ENCODE peak calls at places on chromosomes 11 and 22, in nine cellular contexts. C is RWPE1; E is astrocyte; Z is stomach; V is suprapubic skin; D is cardiac fibroblast; A is epithelial cell of esophagus; S is CD4-positive, alpha-beta T cell; T is body of pancreas. N is an unnamed sample.

GRCh38 chr11:71302911-71303310 is 50.5 kb upstream of the SHANK2 start:
- DNase-seq in C (no peak), E (no peak), Z (peak; percentile 14), V (peak; percentile 34), D (no peak), A (no peak), S (no peak), T (no peak), N (no peak)

GRCh38 chr11:105696000-105696399 is 86.1 kb downstream of the GRIA4 start:
- DNase-seq in C (no peak), E (no peak), Z (no peak), V (no peak), D (no peak), A (no peak), S (no peak), T (no peak), N (no peak)

GRCh38 chr22:50544746-50545253 is 899 bp upstream of the KLHDC7B start:
- DNase-seq in C (no peak), E (no peak), Z (peak; percentile 66), V (peak; percentile 82), D (no peak), A (peak; percentile 93), S (no peak), T (peak; percentile 50), N (peak; percentile 27)

GRCh38 chr11:122863704-122864326 is 18.7 kb upstream of the JHY start:
- DNase-seq in C (peak; percentile 63), E (peak; percentile 14), Z (no peak), V (no peak), D (peak; percentile 66), A (peak; percentile 53), S (no peak), T (peak; percentile 33), N (no peak)

GRCh38 chr22:40196628-40197027 is 18.9 kb downstream of the TNRC6B start:
- DNase-seq in C (peak; percentile 76), E (peak; percentile 96), Z (no peak), V (no peak), D (peak; percentile 94), A (peak; percentile 92), S (no peak), T (no peak), N (no peak)

GRCh38 chr11:44732564-44732963 is 5.8 kb downstream of the TSPAN18 start:
- DNase-seq in C (no peak), E (no peak), Z (no peak), V (no peak), D (no peak), A (no peak), S (no peak), T (no peak), N (no peak)

GRCh38 chr22:43592470-43592869 is 180.7 kb downstream of the MPPED1 start:
- DNase-seq in C (no peak), E (no peak), Z (no peak), V (no peak), D (no peak), A (no peak), S (no peak), T (no peak), N (no peak)

GRCh38 chr11:122721964-122722266 is 66.4 kb downstream of the UBASH3B start:
- DNase-seq in C (peak; percentile 64), E (no peak), Z (no peak), V (no peak), D (peak; percentile 91), A (peak; percentile 73), S (no peak), T (no peak), N (no peak)

GRCh38 chr22:29115682-29116313 is 43.0 kb downstream of the KREMEN1 start:
- DNase-seq in C (no peak), E (no peak), Z (no peak), V (no peak), D (no peak), A (no peak), S (no peak), T (no peak), N (no peak)

GRCh38 chr22:17988800-17989513 is 35.4 kb downstream of the MICAL3 start:
- DNase-seq in C (no peak), E (no peak), Z (no peak), V (no peak), D (no peak), A (no peak), S (no peak), T (no peak), N (no peak)

GRCh38 chr22:37230673-37231405 is 13.2 kb downstream of the RAC2 start:
- DNase-seq in C (no peak), E (no peak), Z (no peak), V (no peak), D (no peak), A (no peak), S (peak; percentile 63), T (no peak), N (peak; percentile 37)

GRCh38 chr22:37827056-37827455 is 3.9 kb downstream of the GALR3 start:
- DNase-seq in C (no peak), E (no peak), Z (no peak), V (no peak), D (no peak), A (no peak), S (no peak), T (no peak), N (no peak)

GRCh38 chr11:2448661-2449547 is 4.1 kb downstream of the KCNQ1 start:
- DNase-seq in C (no peak), E (no peak), Z (no peak), V (no peak), D (no peak), A (no peak), S (no peak), T (no peak), N (no peak)

GRCh38 chr22:43151251-43152000 is at the start of gene TSPO:
- DNase-seq in C (peak; percentile 46), E (no peak), Z (peak; percentile 86), V (peak; percentile 88), D (peak; percentile 58), A (peak; percentile 49), S (peak; percentile 70), T (peak; percentile 79), N (peak; percentile 56)

GRCh38 chr22:25882366-25882765 is 140.4 kb downstream of the MYO18B start:
- DNase-seq in C (no peak), E (no peak), Z (no peak), V (no peak), D (no peak), A (no peak), S (no peak), T (no peak), N (no peak)

GRCh38 chr22:25881353-25881752 is 139.4 kb downstream of the MYO18B start:
- DNase-seq in C (no peak), E (no peak), Z (no peak), V (no peak), D (no peak), A (no peak), S (no peak), T (no peak), N (no peak)

GRCh38 chr22:25878933-25879332 is 136.9 kb downstream of the MYO18B start:
- DNase-seq in C (no peak), E (no peak), Z (no peak), V (no peak), D (no peak), A (no peak), S (no peak), T (no peak), N (no peak)

GRCh38 chr22:25884121-25884520 is 142.1 kb downstream of the MYO18B start:
- DNase-seq in C (no peak), E (no peak), Z (no peak), V (no peak), D (no peak), A (no peak), S (no peak), T (no peak), N (no peak)

GRCh38 chr22:25880524-25880923 is 138.5 kb downstream of the MYO18B start:
- DNase-seq in C (no peak), E (no peak), Z (no peak), V (no peak), D (no peak), A (no peak), S (no peak), T (no peak), N (no peak)
- TF ChIP-seq CTCF in C (no peak), E (no peak), Z (no peak), V (no peak), D (no peak), A (no peak), S (no peak), T (no peak), N (no peak)

DNA sequence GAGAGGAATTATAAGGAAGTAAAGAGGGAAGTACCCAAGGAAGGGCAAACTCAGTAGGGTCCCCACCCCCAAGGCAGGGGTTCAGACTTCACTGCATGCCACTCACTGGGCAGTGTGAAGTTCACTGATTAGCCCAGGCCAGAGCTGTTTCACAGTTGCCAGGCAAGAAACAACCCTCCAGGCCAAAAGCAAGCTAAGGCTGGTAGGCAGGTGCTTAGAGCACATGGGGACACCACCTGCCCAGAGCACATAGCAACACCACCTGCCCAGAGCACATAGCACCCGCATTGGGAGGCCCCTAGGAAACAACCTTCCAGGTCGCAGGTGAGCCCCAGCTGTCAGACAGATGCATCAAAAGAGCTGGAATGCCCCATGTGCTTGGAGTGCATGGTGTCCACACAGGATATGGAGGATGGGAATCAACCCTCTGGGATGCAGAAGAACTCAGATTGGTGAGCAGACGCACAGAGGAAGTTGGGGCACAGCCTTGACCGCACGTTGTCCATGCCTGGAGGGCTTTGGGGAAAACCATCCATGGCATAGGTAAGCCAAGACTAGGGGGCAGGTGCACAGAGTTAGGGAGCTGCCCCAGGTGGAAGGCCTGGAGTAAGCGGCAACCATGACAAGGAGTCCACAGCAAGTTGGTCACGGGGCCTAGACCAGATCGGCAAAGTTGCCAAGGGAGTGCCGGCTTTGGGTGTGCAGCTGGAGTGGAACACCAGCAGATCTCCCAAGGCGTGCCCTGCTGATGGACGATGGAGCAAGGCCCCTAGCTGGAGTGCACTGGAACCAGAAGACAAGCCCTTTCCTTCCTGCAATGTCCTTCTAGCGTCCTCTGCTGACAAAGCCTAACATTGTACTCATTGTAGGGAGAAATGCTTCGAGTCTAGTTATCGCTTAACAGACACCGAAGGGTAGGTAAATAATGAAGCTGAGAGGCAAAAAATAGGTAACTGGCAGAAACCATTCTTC is 7.8 kb upstream of the TMEM216 start:
- DNase-seq in C (no peak), E (no peak), Z (no peak), V (no peak), D (peak; percentile 43), A (peak; percentile 60), S (no peak), T (no peak), N (no peak)
- TF ChIP-seq CTCF in C (no peak), E (peak; percentile 37), Z (peak; percentile 9), V (no peak), D (peak; percentile 36), A (peak; percentile 48), S (no peak), T (no peak), N (no peak)

GRCh38 chr22:48205790-48206189 is 1443.3 kb downstream of the TBC1D22A start:
- DNase-seq in C (no peak), E (no peak), Z (no peak), V (no peak), D (no peak), A (no peak), S (no peak), T (no peak), N (no peak)
- TF ChIP-seq CTCF in C (no peak), E (no peak), Z (no peak), V (no peak), D (no peak), A (no peak), S (no peak), T (no peak), N (no peak)

DNA sequence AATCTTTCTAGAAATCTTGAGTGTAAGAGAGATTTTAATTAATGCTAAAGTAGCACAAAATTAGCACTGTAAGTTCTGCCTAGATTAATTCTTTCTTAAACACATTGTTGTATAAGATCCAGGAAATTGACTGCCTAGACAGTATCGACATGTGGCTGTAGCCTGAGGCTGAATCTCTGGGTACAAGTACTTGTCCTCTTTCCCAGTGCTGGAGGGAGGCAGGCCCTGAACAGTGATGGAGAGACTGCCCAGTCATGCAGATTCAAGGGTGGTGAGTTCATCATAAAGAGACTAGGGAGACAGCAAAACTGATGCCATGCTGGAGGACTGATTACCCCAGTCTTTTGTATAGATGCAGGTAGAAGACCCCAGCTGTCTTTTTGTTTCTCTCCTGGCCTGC is 167.6 kb upstream of the POU2AF2 start:
- DNase-seq in C (no peak), E (no peak), Z (no peak), V (no peak), D (no peak), A (peak; percentile 27), S (no peak), T (no peak), N (no peak)
- TF ChIP-seq CTCF in C (no peak), E (no peak), Z (no peak), V (no peak), D (no peak), A (no peak), S (no peak), T (no peak), N (no peak)

N was measured in natural killer cell.